ENCODE peak calls at places on chromosomes 3 and 15, in five cellular contexts. Z, C, X, E and A are unnamed samples. For H3K4me1, the result is how much of the 10 kb centered on the place peaks cover.

GRCh38 chr15:88646088-88646405 is 7.2 kb downstream of the ISG20 start:
- DNase-seq in Z (no peak), X (no peak), E (no peak), C (no peak), A (no peak)

GRCh38 chr15:52488830-52489229 is 39.9 kb downstream of the MYO5A start:
- DNase-seq in X (no peak), E (no peak), Z (no peak), C (no peak), A (no peak)

GRCh38 chr3:186519021-186519658 is 25.0 kb downstream of the CRYGS start:
- DNase-seq in X (peak), E (peak), C (no peak), Z (no peak), A (no peak)

GRCh38 chr3:87309601-87310000 is 33.2 kb upstream of the POU1F1 start:
- DNase-seq in C (no peak), X (no peak), E (no peak), Z (no peak), A (no peak)

GRCh38 chr3:37526511-37526910 is 335.2 kb upstream of the CTDSPL start:
- DNase-seq in X (no peak), Z (no peak), C (no peak), E (no peak), A (no peak)

GRCh38 chr15:99123706-99124451 is 19.0 kb downstream of the SYNM start:
- DNase-seq in X (no peak), Z (no peak), E (no peak), C (peak), A (peak)

GRCh38 chr3:45557886-45558285 is 36.7 kb upstream of the LIMD1 start:
- DNase-seq in C (no peak), X (no peak), E (no peak), Z (no peak), A (no peak)

GRCh38 chr3:181985386-181985785 is 273.7 kb downstream of the SOX2 start:
- DNase-seq in C (no peak), Z (no peak), X (no peak), E (no peak), A (no peak)

GRCh38 chr3:158470944-158471638 is 99.9 kb upstream of the MLF1 start:
- DNase-seq in C (no peak), Z (no peak), E (no peak), X (no peak), A (no peak)

GRCh38 chr3:128735287-128735686 is 9.3 kb downstream of the RAB7A start:
- DNase-seq in C (no peak), Z (no peak), X (no peak), E (no peak), A (no peak)

GRCh38 chr3:62184559-62184958 is 188.8 kb downstream of the FEZF2 start:
- DNase-seq in E (no peak), Z (no peak), C (no peak), X (no peak), A (no peak)

GRCh38 chr3:137582484-137582883 is 181.6 kb upstream of the SOX14 start:
- DNase-seq in E (no peak), X (no peak), C (no peak), Z (no peak), A (no peak)

GRCh38 chr3:38996193-38996592 is 55.6 kb downstream of the SCN11A start:
- DNase-seq in X (no peak), E (no peak), C (no peak), Z (no peak), A (no peak)

GRCh38 chr3:129745253-129745652 is 138.8 kb upstream of the PLXND1 start:
- DNase-seq in Z (no peak), C (no peak), E (no peak), X (no peak), A (no peak)

GRCh38 chr3:193248848-193249468 is 7.9 kb downstream of the PLAAT1 start:
- DNase-seq in X (no peak), Z (no peak), E (no peak), C (no peak), A (no peak)

GRCh38 chr3:146851665-146852064 is 246.5 kb upstream of the PLSCR5 start:
- DNase-seq in X (no peak), Z (no peak), C (no peak), E (no peak), A (no peak)

GRCh38 chr3:141707741-141708203 is 30.3 kb upstream of the RNF7 start:
- DNase-seq in X (no peak), C (no peak), Z (no peak), E (no peak), A (no peak)

GRCh38 chr15:51363391-51363790 is 21.9 kb downstream of the GLDN start:
- DNase-seq in Z (no peak), C (no peak), X (no peak), E (no peak), A (no peak)

GRCh38 chr3:71649757-71650156 is 66.2 kb upstream of the FOXP1 start:
- DNase-seq in Z (no peak), E (no peak), C (no peak), X (no peak), A (no peak)

GRCh38 chr15:60374209-60374608 is 23.6 kb downstream of the ANXA2 start:
- DNase-seq in Z (no peak), C (no peak), X (no peak), E (no peak), A (no peak)

GRCh38 chr3:127419140-127419539 is 131.3 kb upstream of the PRR20G start:
- DNase-seq in E (no peak), C (no peak), Z (no peak), X (no peak), A (no peak)

GRCh38 chr15:26864664-26865191 is 2.1 kb upstream of the GABRA5 start:
- DNase-seq in E (no peak), X (no peak), C (no peak), Z (no peak), A (peak)

GRCh38 chr15:99176757-99177156 is 71.9 kb downstream of the SYNM start:
- DNase-seq in Z (no peak), C (no peak), E (no peak), X (no peak), A (no peak)

GRCh38 chr3:119841808-119842471 is 60.0 kb downstream of the NR1I2 start:
- DNase-seq in E (no peak), C (no peak), Z (no peak), X (no peak), A (no peak)

GRCh38 chr3:170361711-170362110 is 4.2 kb downstream of the SKIL start:
- DNase-seq in X (no peak), E (no peak), Z (no peak), C (no peak), A (no peak)
- H3K4me1 ChIP-seq in X (half or more), E (under half), Z (under half), C (under half), A (half or more)

GRCh38 chr3:115325539-115325938 is 178.5 kb upstream of the ZBTB20 start:
- DNase-seq in C (no peak), E (no peak), Z (no peak), X (no peak), A (no peak)
- H3K4me1 ChIP-seq in C (under half), E (under half), Z (under half), X (under half), A (under half)

DNA sequence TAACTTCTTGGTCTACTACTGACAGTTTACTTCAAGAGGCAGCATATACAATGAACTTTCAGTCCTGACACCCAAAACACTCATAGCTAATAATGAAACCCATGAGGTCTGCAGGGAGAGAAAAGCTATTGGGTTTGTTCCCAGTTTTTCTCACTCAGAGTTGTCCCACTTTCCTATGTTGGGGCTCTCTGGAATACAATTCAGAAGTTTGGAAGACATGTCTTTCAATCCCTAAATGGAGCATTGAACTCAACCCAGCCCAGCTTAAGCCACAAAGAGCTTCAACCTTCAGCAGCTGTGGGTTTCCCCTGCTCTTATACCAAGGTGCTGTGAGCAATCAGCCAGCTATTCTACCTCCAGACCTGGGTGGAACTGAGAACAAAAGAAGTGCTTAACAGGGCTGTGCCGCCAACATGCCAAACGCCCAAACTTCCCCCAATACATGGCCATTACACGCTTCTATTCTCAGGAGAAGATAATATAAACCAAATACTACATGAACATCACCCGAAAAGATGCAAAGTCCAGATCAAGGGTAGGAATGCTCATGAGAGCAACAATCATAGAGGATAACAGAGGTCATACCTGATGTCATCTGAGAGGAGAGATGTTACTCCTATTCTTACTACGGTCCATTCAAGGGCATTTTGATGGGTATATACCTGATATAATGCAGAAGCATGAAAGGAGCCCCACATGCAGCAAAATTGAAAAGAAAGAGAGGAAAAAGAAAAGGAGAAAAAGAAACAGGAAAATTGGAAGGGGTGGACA is 131.2 kb upstream of the TGFBR2 start:
- DNase-seq in X (no peak), E (peak), C (no peak), Z (no peak), A (no peak)
- H3K4me1 ChIP-seq in X (under half), E (under half), C (under half), Z (under half), A (under half)

DNA sequence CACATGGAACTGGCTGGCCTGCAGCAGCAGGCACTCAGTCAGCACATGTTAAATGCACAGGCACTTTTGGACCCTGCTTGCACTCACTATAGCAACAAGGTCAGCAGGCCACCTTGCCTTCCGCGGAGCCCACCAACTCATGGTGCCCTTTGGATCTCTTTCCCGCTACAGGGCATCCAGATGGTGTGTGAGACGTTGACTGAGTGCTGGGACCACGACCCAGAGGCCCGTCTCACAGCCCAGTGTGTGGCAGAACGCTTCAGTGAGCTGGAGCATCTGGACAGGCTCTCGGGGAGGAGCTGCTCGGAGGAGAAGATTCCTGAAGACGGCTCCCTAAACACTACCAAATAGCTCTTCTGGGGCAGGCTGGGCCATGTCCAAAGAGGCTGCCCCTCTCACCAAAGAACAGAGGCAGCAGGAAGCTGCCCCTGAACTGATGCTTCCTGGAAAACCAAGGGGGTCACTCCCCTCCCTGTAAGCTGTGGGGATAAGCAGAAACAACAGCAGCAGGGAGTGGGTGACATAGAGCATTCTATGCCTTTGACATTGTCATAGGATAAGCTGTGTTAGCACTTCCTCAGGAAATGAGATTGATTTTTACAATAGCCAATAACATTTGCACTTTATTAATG is 85.0 kb downstream of the TGFBR2 start:
- DNase-seq in E (no peak), X (no peak), Z (no peak), C (no peak), A (no peak)
- H3K4me1 ChIP-seq in E (half or more), X (half or more), Z (under half), C (under half), A (half or more)

GRCh38 chr3:189909139-189909538 is 211.6 kb downstream of the P3H2 start:
- DNase-seq in Z (no peak), C (no peak), E (no peak), X (no peak), A (no peak)

GRCh38 chr3:189907803-189908202 is 212.9 kb downstream of the P3H2 start:
- DNase-seq in X (no peak), E (no peak), C (no peak), Z (no peak), A (no peak)

GRCh38 chr3:189908646-189909045 is 212.1 kb downstream of the P3H2 start:
- DNase-seq in Z (no peak), C (no peak), E (no peak), X (no peak), A (no peak)

GRCh38 chr3:189909573-189909972 is 211.1 kb downstream of the P3H2 start:
- DNase-seq in X (no peak), Z (no peak), C (no peak), E (no peak), A (no peak)

GRCh38 chr3:189911001-189911400 is 209.7 kb downstream of the P3H2 start:
- DNase-seq in Z (no peak), X (no peak), C (no peak), E (no peak), A (no peak)
- H3K4me1 ChIP-seq in Z (under half), X (under half), C (under half), E (under half), A (under half)

GRCh38 chr3:196629234-196629633 is 10.3 kb upstream of the NRROS start:
- DNase-seq in X (no peak), C (no peak), E (no peak), Z (no peak), A (no peak)
- H3K4me1 ChIP-seq in X (under half), C (under half), E (half or more), Z (under half), A (under half)

GRCh38 chr15:37058316-37058985 is 41.9 kb downstream of the MEIS2 start:
- DNase-seq in C (no peak), E (no peak), Z (no peak), X (no peak), A (no peak)
- H3K4me1 ChIP-seq in C (under half), E (under half), Z (under half), X (under half), A (under half)

GRCh38 chr3:12656850-12657249 is 7.1 kb downstream of the RAF1 start:
- DNase-seq in Z (no peak), X (peak), E (no peak), C (no peak), A (no peak)

GRCh38 chr3:12656193-12656592 is 7.7 kb downstream of the RAF1 start:
- DNase-seq in X (no peak), Z (no peak), C (no peak), E (no peak), A (no peak)

GRCh38 chr3:12655701-12656100 is 8.2 kb downstream of the RAF1 start:
- DNase-seq in C (no peak), X (no peak), E (no peak), Z (no peak), A (no peak)

GRCh38 chr3:12658593-12659058 is 5.3 kb downstream of the RAF1 start:
- DNase-seq in Z (no peak), E (no peak), X (no peak), C (no peak), A (no peak)

DNA sequence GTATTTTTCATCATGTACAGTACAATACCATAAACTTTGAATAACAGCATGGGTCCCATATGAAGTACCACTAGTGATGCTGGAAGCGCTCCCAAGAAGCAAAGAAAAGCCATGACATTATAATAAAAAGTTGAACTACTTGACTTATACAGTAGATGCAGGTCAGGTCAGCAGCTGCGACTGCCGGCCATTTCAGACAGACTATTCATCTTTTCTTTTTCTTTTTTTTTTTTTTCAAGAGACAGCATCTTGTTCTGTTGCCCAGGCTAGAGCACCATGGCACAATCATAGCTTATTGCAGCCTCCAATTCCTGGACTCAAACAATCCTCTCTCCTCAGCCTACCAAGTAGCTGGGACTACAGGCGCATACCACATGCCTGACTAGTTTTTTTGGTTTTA is 10.1 kb downstream of the RAF1 start:
- DNase-seq in Z (no peak), X (no peak), E (no peak), C (no peak), A (no peak)
- H3K4me1 ChIP-seq in Z (under half), X (half or more), E (under half), C (under half), A (half or more)